ENCODE peak calls at places on chromosomes 4 and X, in five cellular contexts. X is sigmoid colon, Y is GM20000, A is HT1080, H is cardiac muscle cell. E is an unnamed sample.

GRCh38 chrX:155071694-155072215 is 447 bp downstream of the BRCC3 start:
- DNase-seq in Y (no peak), A (no peak), X (peak), H (no peak), E (no peak)

GRCh38 chrX:14673764-14674163 is 144.4 kb downstream of the GLRA2 start:
- DNase-seq in Y (peak), H (no peak), X (no peak), A (peak), E (no peak)

GRCh38 chrX:72569786-72570185 is 2.9 kb downstream of the HDAC8 start:
- DNase-seq in H (no peak), Y (no peak), X (no peak), A (peak), E (no peak)

GRCh38 chrX:23012636-23013035 is 12.9 kb downstream of the DDX53 start:
- DNase-seq in H (peak), X (no peak), A (no peak), Y (no peak), E (no peak)

GRCh38 chr4:38837849-38838248 is 18.8 kb downstream of the TLR6 start:
- DNase-seq in Y (no peak), H (no peak), X (no peak), A (peak), E (no peak)

GRCh38 chrX:100643943-100644587 is at the start of gene SRPX2:
- DNase-seq in Y (no peak), H (no peak), X (peak), A (peak), E (no peak)

GRCh38 chr4:41413670-41414069 is 124.3 kb upstream of the LIMCH1 start:
- DNase-seq in H (no peak), A (peak), X (no peak), Y (no peak), E (no peak)

GRCh38 chrX:9635368-9635767 is 130.3 kb downstream of the GPR143 start:
- DNase-seq in X (peak), H (no peak), Y (no peak), A (no peak), E (no peak)

GRCh38 chr4:108168672-108169562 is at the start of gene LEF1:
- DNase-seq in X (no peak), Y (peak), A (peak), H (peak), E (peak)

GRCh38 chr4:31741321-31741720 is 1021.2 kb downstream of the PCDH7 start:
- DNase-seq in H (no peak), A (peak), Y (no peak), X (no peak), E (no peak)

GRCh38 chr4:77201857-77202256 is 44.9 kb downstream of the CCNG2 start:
- DNase-seq in Y (no peak), H (no peak), A (peak), X (no peak), E (no peak)

GRCh38 chr4:37243722-37244582 is 591 bp upstream of the NWD2 start:
- DNase-seq in X (no peak), A (no peak), H (peak), Y (peak), E (no peak)

GRCh38 chrX:139194571-139195280 is 335.8 kb upstream of the F9 start:
- DNase-seq in H (peak), X (no peak), A (no peak), Y (no peak), E (peak)

GRCh38 chr4:142091085-142091513 is 454.7 kb downstream of the IL15 start:
- DNase-seq in Y (no peak), H (no peak), A (peak), X (no peak), E (no peak)

GRCh38 chrX:107574711-107575110 is 53.6 kb upstream of the PRPS1 start:
- DNase-seq in H (no peak), X (no peak), Y (no peak), A (peak), E (no peak)

GRCh38 chr4:1871471-1872021 is 353 bp downstream of the NSD2 start:
- DNase-seq in Y (peak), A (no peak), X (peak), H (no peak), E (peak)

GRCh38 chr4:3041192-3042142 is 32.9 kb downstream of the HTT-AS start:
- DNase-seq in X (peak), H (no peak), Y (peak), A (peak), E (peak)

GRCh38 chrX:147900349-147900748 is 11.4 kb upstream of the FMR1 start:
- DNase-seq in H (no peak), A (no peak), Y (no peak), X (no peak), E (no peak)

GRCh38 chr4:139710073-139710472 is 44.5 kb downstream of the MGST2 start:
- DNase-seq in A (no peak), H (no peak), X (no peak), Y (no peak), E (no peak)

GRCh38 chr4:25313194-25313895 is 771 bp downstream of the ZCCHC4 start:
- DNase-seq in X (no peak), Y (no peak), A (no peak), H (no peak), E (no peak)

GRCh38 chrX:5586726-5587125 is 641.9 kb downstream of the NLGN4X start:
- DNase-seq in Y (no peak), X (no peak), H (no peak), A (no peak), E (no peak)

GRCh38 chrX:57977992-57978391 is 67.7 kb upstream of the ZXDA start:
- DNase-seq in H (no peak), A (no peak), X (no peak), Y (no peak), E (no peak)

GRCh38 chr4:180664766-180665368 is 1578.3 kb upstream of the TENM3 start:
- DNase-seq in X (peak), Y (peak), H (peak), A (peak), E (no peak)

GRCh38 chrX:44203791-44204190 is 139.7 kb downstream of the EFHC2 start:
- DNase-seq in A (no peak), X (no peak), H (no peak), Y (no peak), E (no peak)

GRCh38 chrX:71366674-71367256 is 608 bp downstream of the TAF1 start:
- DNase-seq in X (no peak), A (no peak), Y (peak), H (peak), E (peak)

GRCh38 chr4:122218762-122219161 is 66.6 kb downstream of the BLTP1 start:
- DNase-seq in Y (no peak), A (peak), H (peak), X (no peak), E (no peak)

GRCh38 chrX:10972731-10973130 is 138.4 kb upstream of the HCCS start:
- DNase-seq in A (no peak), X (no peak), Y (no peak), H (no peak), E (no peak)

GRCh38 chr4:121238461-121238860 is 74.3 kb upstream of the TNIP3 start:
- DNase-seq in X (no peak), A (no peak), Y (no peak), H (no peak), E (no peak)

GRCh38 chrX:21438792-21439191 is 64.6 kb downstream of the CNKSR2 start:
- DNase-seq in H (no peak), A (no peak), Y (peak), X (no peak), E (no peak)

GRCh38 chr4:22487333-22487732 is 28.5 kb downstream of the ADGRA3 start:
- DNase-seq in Y (no peak), A (no peak), X (no peak), H (no peak), E (no peak)

GRCh38 chr4:6680372-6681034 is 13.2 kb upstream of the S100P start:
- DNase-seq in A (no peak), X (no peak), H (no peak), Y (no peak), E (no peak)

GRCh38 chrX:134948333-134949241 is 42.2 kb upstream of the SMIM10 start:
- DNase-seq in Y (no peak), A (peak), X (no peak), H (peak), E (no peak)

GRCh38 chr4:85777908-85778808 is 303.2 kb downstream of the ARHGAP24 start:
- DNase-seq in H (no peak), Y (peak), A (peak), X (no peak), E (no peak)

GRCh38 chr4:81314897-81315470 is 100.0 kb upstream of the PRKG2 start:
- DNase-seq in H (no peak), X (no peak), Y (no peak), A (no peak), E (no peak)

GRCh38 chr4:78846258-78846657 is 70.1 kb downstream of the BMP2K start:
- DNase-seq in X (no peak), H (no peak), Y (no peak), A (no peak), E (no peak)

GRCh38 chrX:151151668-151152267 is 24.6 kb upstream of the GPR50 start:
- DNase-seq in Y (peak), A (peak), H (peak), X (no peak), E (no peak)

GRCh38 chr4:56149601-56150000 is 200.9 kb downstream of the CEP135 start:
- DNase-seq in X (no peak), Y (no peak), H (no peak), A (no peak), E (no peak)

GRCh38 chrX:22164770-22165388 is 107.8 kb upstream of the CBLL2 start:
- DNase-seq in X (no peak), H (no peak), Y (no peak), A (peak), E (no peak)

GRCh38 chr4:53313510-53313909 is 52.4 kb downstream of the SCFD2 start:
- DNase-seq in Y (no peak), X (no peak), H (peak), A (peak), E (no peak)

E was measured in upper lobe of right lung.